ENCODE peak calls at places on chromosomes 5 and 9, in ten cellular contexts. One of them, this sample, is unnamed.

GRCh38 chr5:179795049-179795862 is 1.5 kb downstream of the LTC4S start:
- DNase-seq in stimulated activated naive CD8-positive, alpha-beta T cell treated with anti-CD3 and anti-CD28 coated beads, Interleukin-15, amount 100 ng/mL, for 72 hours: no peak
- DNase-seq in SW 1271: no peak
- DNase-seq in esophagus squamous epithelium: no peak
- DNase-seq in T-cell: no peak
- DNase-seq in NAMALWA: no peak
- DNase-seq in NCI-H1105: peak
- DNase-seq in naive B cell: no peak
- DNase-seq in caudate nucleus: no peak
- DNase-seq in heart left ventricle: no peak
- DNase-seq in this sample: peak

GRCh38 chr5:133440467-133441115 is 171.8 kb downstream of the FSTL4 start:
- DNase-seq in stimulated activated naive CD8-positive, alpha-beta T cell treated with anti-CD3 and anti-CD28 coated beads, Interleukin-15, amount 100 ng/mL, for 72 hours: no peak
- DNase-seq in SW 1271: no peak
- DNase-seq in esophagus squamous epithelium: no peak
- DNase-seq in T-cell: no peak
- DNase-seq in NAMALWA: no peak
- DNase-seq in NCI-H1105: no peak
- DNase-seq in naive B cell: no peak
- DNase-seq in caudate nucleus: no peak
- DNase-seq in heart left ventricle: no peak
- DNase-seq in this sample: no peak

GRCh38 chr9:95807326-95807947 is 68.1 kb upstream of the ERCC6L2 start:
- DNase-seq in stimulated activated naive CD8-positive, alpha-beta T cell treated with anti-CD3 and anti-CD28 coated beads, Interleukin-15, amount 100 ng/mL, for 72 hours: no peak
- DNase-seq in SW 1271: no peak
- DNase-seq in esophagus squamous epithelium: no peak
- DNase-seq in T-cell: no peak
- DNase-seq in NAMALWA: no peak
- DNase-seq in NCI-H1105: no peak
- DNase-seq in naive B cell: no peak
- DNase-seq in caudate nucleus: no peak
- DNase-seq in heart left ventricle: no peak
- DNase-seq in this sample: no peak

GRCh38 chr9:131080589-131080988 is 15.7 kb upstream of the AIF1L start:
- DNase-seq in stimulated activated naive CD8-positive, alpha-beta T cell treated with anti-CD3 and anti-CD28 coated beads, Interleukin-15, amount 100 ng/mL, for 72 hours: no peak
- DNase-seq in SW 1271: no peak
- DNase-seq in esophagus squamous epithelium: no peak
- DNase-seq in T-cell: no peak
- DNase-seq in NAMALWA: no peak
- DNase-seq in NCI-H1105: no peak
- DNase-seq in naive B cell: no peak
- DNase-seq in caudate nucleus: no peak
- DNase-seq in heart left ventricle: no peak
- DNase-seq in this sample: no peak

GRCh38 chr9:83322438-83322837 is 215.8 kb downstream of the FRMD3 start:
- DNase-seq in stimulated activated naive CD8-positive, alpha-beta T cell treated with anti-CD3 and anti-CD28 coated beads, Interleukin-15, amount 100 ng/mL, for 72 hours: no peak
- DNase-seq in SW 1271: no peak
- DNase-seq in esophagus squamous epithelium: no peak
- DNase-seq in T-cell: no peak
- DNase-seq in NAMALWA: no peak
- DNase-seq in NCI-H1105: no peak
- DNase-seq in naive B cell: no peak
- DNase-seq in caudate nucleus: no peak
- DNase-seq in heart left ventricle: no peak
- DNase-seq in this sample: no peak

GRCh38 chr5:145340099-145340498 is 495.0 kb downstream of the PRELID2 start:
- DNase-seq in stimulated activated naive CD8-positive, alpha-beta T cell treated with anti-CD3 and anti-CD28 coated beads, Interleukin-15, amount 100 ng/mL, for 72 hours: no peak
- DNase-seq in SW 1271: no peak
- DNase-seq in esophagus squamous epithelium: no peak
- DNase-seq in T-cell: no peak
- DNase-seq in NAMALWA: no peak
- DNase-seq in NCI-H1105: no peak
- DNase-seq in naive B cell: no peak
- DNase-seq in caudate nucleus: no peak
- DNase-seq in heart left ventricle: no peak
- DNase-seq in this sample: no peak

GRCh38 chr9:129597355-129598088 is 23.4 kb downstream of the C9orf50 start:
- DNase-seq in stimulated activated naive CD8-positive, alpha-beta T cell treated with anti-CD3 and anti-CD28 coated beads, Interleukin-15, amount 100 ng/mL, for 72 hours: peak
- DNase-seq in SW 1271: no peak
- DNase-seq in esophagus squamous epithelium: no peak
- DNase-seq in T-cell: no peak
- DNase-seq in NAMALWA: no peak
- DNase-seq in NCI-H1105: no peak
- DNase-seq in naive B cell: no peak
- DNase-seq in caudate nucleus: no peak
- DNase-seq in heart left ventricle: peak
- DNase-seq in this sample: no peak

GRCh38 chr9:127116946-127117345 is 5.5 kb downstream of the ANGPTL2 start:
- DNase-seq in stimulated activated naive CD8-positive, alpha-beta T cell treated with anti-CD3 and anti-CD28 coated beads, Interleukin-15, amount 100 ng/mL, for 72 hours: no peak
- DNase-seq in SW 1271: no peak
- DNase-seq in esophagus squamous epithelium: no peak
- DNase-seq in T-cell: no peak
- DNase-seq in NAMALWA: peak
- DNase-seq in NCI-H1105: no peak
- DNase-seq in naive B cell: no peak
- DNase-seq in caudate nucleus: no peak
- DNase-seq in heart left ventricle: no peak
- DNase-seq in this sample: no peak

GRCh38 chr5:178078197-178078995 is 34.9 kb upstream of the N4BP3 start:
- DNase-seq in stimulated activated naive CD8-positive, alpha-beta T cell treated with anti-CD3 and anti-CD28 coated beads, Interleukin-15, amount 100 ng/mL, for 72 hours: no peak
- DNase-seq in SW 1271: no peak
- DNase-seq in esophagus squamous epithelium: no peak
- DNase-seq in T-cell: no peak
- DNase-seq in NAMALWA: no peak
- DNase-seq in NCI-H1105: no peak
- DNase-seq in naive B cell: no peak
- DNase-seq in caudate nucleus: no peak
- DNase-seq in heart left ventricle: no peak
- DNase-seq in this sample: no peak

GRCh38 chr5:145341842-145342241 is 493.3 kb downstream of the PRELID2 start:
- DNase-seq in stimulated activated naive CD8-positive, alpha-beta T cell treated with anti-CD3 and anti-CD28 coated beads, Interleukin-15, amount 100 ng/mL, for 72 hours: no peak
- DNase-seq in SW 1271: no peak
- DNase-seq in esophagus squamous epithelium: no peak
- DNase-seq in T-cell: no peak
- DNase-seq in NAMALWA: no peak
- DNase-seq in NCI-H1105: no peak
- DNase-seq in naive B cell: no peak
- DNase-seq in caudate nucleus: no peak
- DNase-seq in heart left ventricle: no peak
- DNase-seq in this sample: no peak